ENCODE peak calls at places on chromosomes 4 and X, in seven cellular contexts. C, L, G, O, P, H and S are unnamed samples.

GRCh38 chrX:40086569-40087335 is 11.0 kb downstream of the BCOR start:
- DNase-seq in P (peak; percentile 53), G (no peak), O (no peak), L (no peak), C (no peak), H (no peak), S (no peak)

GRCh38 chr4:132893787-132894186 is 255.3 kb upstream of the PCDH10 start:
- DNase-seq in C (no peak), G (no peak), H (no peak), P (no peak), L (no peak), O (no peak), S (no peak)

GRCh38 chr4:4260185-4260751 is 12.2 kb upstream of the TMEM128 start:
- DNase-seq in P (no peak), L (peak; percentile 84), C (no peak), G (peak; percentile 37), H (peak; percentile 50), O (peak; percentile 88), S (peak; percentile 50)

GRCh38 chr4:168604496-168605373 is 107.9 kb downstream of the PALLD start:
- DNase-seq in L (peak; percentile 87), G (peak; percentile 82), H (no peak), O (peak; percentile 93), C (no peak), P (no peak), S (no peak)

GRCh38 chrX:70426286-70427278 is 3.5 kb downstream of the GDPD2 start:
- DNase-seq in G (no peak), L (no peak), C (no peak), H (no peak), P (no peak), O (no peak), S (no peak)

GRCh38 chr4:140095694-140096482 is 58.1 kb downstream of the MAML3 start:
- DNase-seq in G (peak; percentile 79), P (no peak), H (no peak), L (peak; percentile 97), C (no peak), O (peak; percentile 95), S (no peak)

GRCh38 chr4:185139736-185140135 is 3.3 kb upstream of the SLC25A4 start:
- DNase-seq in H (no peak), G (no peak), C (no peak), L (no peak), O (no peak), P (no peak), S (no peak)

GRCh38 chr4:108030332-108030731 is 40.6 kb downstream of the HADH start:
- DNase-seq in O (peak; percentile 76), P (peak; percentile 72), G (no peak), L (peak; percentile 79), C (no peak), H (peak; percentile 76), S (peak; percentile 12)

GRCh38 chr4:176789955-176790354 is 2.8 kb downstream of the VEGFC start:
- DNase-seq in G (peak; percentile 66), P (no peak), C (peak; percentile 44), L (peak; percentile 94), O (peak; percentile 67), H (peak; percentile 49), S (no peak)

GRCh38 chr4:40924793-40925117 is 175.0 kb downstream of the NSUN7 start:
- DNase-seq in H (no peak), C (no peak), P (no peak), G (no peak), L (no peak), O (no peak), S (no peak)

GRCh38 chr4:88077911-88078310 is 70.5 kb downstream of the PKD2 start:
- DNase-seq in C (no peak), P (no peak), H (no peak), G (no peak), L (no peak), O (peak; percentile 41), S (no peak)

GRCh38 chr4:58453956-58454355 is 1343.8 kb upstream of the IGFBP7 start:
- DNase-seq in G (no peak), L (peak; percentile 32), O (no peak), P (no peak), H (no peak), C (no peak), S (no peak)

GRCh38 chr4:129043523-129043922 is 49.8 kb downstream of the SCLT1 start:
- DNase-seq in L (peak; percentile 2), O (peak; percentile 61), H (no peak), C (no peak), G (no peak), P (no peak), S (no peak)

GRCh38 chrX:17443546-17443945 is 68.5 kb downstream of the NHS start:
- DNase-seq in L (no peak), C (no peak), O (no peak), P (no peak), G (no peak), H (no peak), S (no peak)

GRCh38 chr4:54228064-54228527 is 997 bp upstream of the PDGFRA start:
- DNase-seq in H (peak; percentile 73), G (peak; percentile 74), C (peak; percentile 78), L (peak; percentile 80), O (peak; percentile 94), P (peak; percentile 84), S (no peak)

GRCh38 chr4:90951037-90951436 is 823.8 kb downstream of the CCSER1 start:
- DNase-seq in G (peak; percentile 66), C (peak; percentile 10), H (no peak), P (no peak), L (peak; percentile 10), O (peak; percentile 27), S (no peak)

GRCh38 chr4:183675625-183676024 is 16.5 kb downstream of the TRAPPC11 start:
- DNase-seq in H (no peak), L (no peak), G (no peak), P (no peak), O (no peak), C (no peak), S (no peak)

GRCh38 chr4:113502476-113502875 is 259.1 kb downstream of the CAMK2D start:
- DNase-seq in G (no peak), P (no peak), H (no peak), L (peak; percentile 42), O (no peak), C (no peak), S (no peak)

GRCh38 chrX:95056901-95057300 is 1382.9 kb downstream of the FAM133A start:
- DNase-seq in L (peak; percentile 66), H (no peak), C (no peak), P (no peak), G (no peak), O (peak; percentile 15), S (no peak)